ENCODE peak calls at places on chromosomes 11 and 22, in five cellular contexts. P is neural progenitor cell, Q is left lung, R is heart left ventricle, Z is kidney. A is an unnamed sample. For H3K4me1, the result is how much of the 10 kb centered on the place peaks cover.

GRCh38 chr11:27018902-27019544 is 21.6 kb upstream of the BBOX1 start:
- DNase-seq in Q (no peak), P (no peak), Z (no peak), R (no peak), A (no peak)

GRCh38 chr11:74636633-74637184 is 44.3 kb downstream of the POLD3 start:
- DNase-seq in P (no peak), R (no peak), Z (no peak), Q (no peak), A (no peak)

GRCh38 chr11:118081241-118081958 is 4.5 kb downstream of the TMPRSS4 start:
- DNase-seq in P (no peak), R (no peak), Q (peak), Z (no peak), A (no peak)

GRCh38 chr22:32745996-32746322 is 55.5 kb upstream of the TIMP3 start:
- DNase-seq in Q (no peak), P (no peak), R (no peak), Z (no peak), A (no peak)

GRCh38 chr22:28505416-28506156 is 174.1 kb downstream of the TTC28 start:
- DNase-seq in Q (no peak), P (peak), Z (peak), R (no peak), A (no peak)

GRCh38 chr11:116948375-116948774 is 111.0 kb upstream of the APOA1 start:
- DNase-seq in Q (no peak), Z (no peak), R (no peak), P (no peak), A (no peak)

GRCh38 chr11:128757235-128757711 is 63.4 kb downstream of the FLI1 start:
- DNase-seq in Q (peak), Z (no peak), R (peak), P (no peak), A (peak)

GRCh38 chr22:27581688-27582087 is 219.9 kb downstream of the MN1 start:
- DNase-seq in P (no peak), R (peak), Q (peak), Z (peak), A (peak)

GRCh38 chr11:13354335-13354734 is 76.7 kb downstream of the BMAL1 start:
- DNase-seq in Z (no peak), R (no peak), P (peak), Q (no peak), A (no peak)

GRCh38 chr11:70568504-70569172 is 170.3 kb downstream of the CTTN start:
- DNase-seq in P (peak), R (peak), Q (no peak), Z (peak), A (peak)

GRCh38 chr11:86916330-86916729 is 38.9 kb downstream of the FZD4 start:
- DNase-seq in P (no peak), Q (no peak), Z (no peak), R (peak), A (no peak)

GRCh38 chr11:113436672-113437252 is 38.4 kb downstream of the DRD2 start:
- DNase-seq in Z (no peak), Q (no peak), R (no peak), P (no peak), A (no peak)

GRCh38 chr22:43128928-43129424 is 14.2 kb downstream of the MCAT start:
- DNase-seq in Q (no peak), Z (no peak), P (no peak), R (no peak), A (no peak)

GRCh38 chr22:17368144-17368726 is 1.0 kb upstream of the CECR2 start:
- DNase-seq in R (no peak), Z (no peak), Q (no peak), P (no peak), A (no peak)

GRCh38 chr11:75536786-75537629 is 11.3 kb upstream of the GDPD5 start:
- DNase-seq in Q (no peak), P (no peak), R (no peak), Z (no peak), A (no peak)

GRCh38 chr11:132601863-132602262 is 930.4 kb downstream of the OPCML start:
- DNase-seq in Z (no peak), P (no peak), R (no peak), Q (no peak), A (no peak)

GRCh38 chr11:126153999-126154398 is 57.5 kb downstream of the RPUSD4 start:
- DNase-seq in P (peak), R (no peak), Q (no peak), Z (no peak), A (no peak)

GRCh38 chr11:69558519-69558941 is 77.1 kb downstream of the LINC01488 start:
- DNase-seq in Q (no peak), R (no peak), Z (no peak), P (no peak), A (no peak)

GRCh38 chr22:17734197-17734596 is 40.1 kb downstream of the BID start:
- DNase-seq in Q (no peak), Z (no peak), P (no peak), R (no peak), A (no peak)

GRCh38 chr22:23107487-23108323 is 34.1 kb downstream of the RSPH14 start:
- DNase-seq in Z (no peak), P (no peak), Q (no peak), R (no peak), A (no peak)

GRCh38 chr11:2523821-2524391 is 79.1 kb downstream of the KCNQ1 start:
- DNase-seq in R (peak), P (peak), Q (peak), Z (peak), A (peak)

GRCh38 chr11:85663080-85663729 is 1.7 kb downstream of the CREBZF start:
- DNase-seq in R (no peak), Q (no peak), Z (no peak), P (no peak), A (no peak)

GRCh38 chr11:119529936-119530335 is 107.0 kb upstream of the THY1 start:
- DNase-seq in P (no peak), Q (no peak), Z (peak), R (no peak), A (no peak)

GRCh38 chr22:25120761-25121212 is 78.9 kb upstream of the CRYBB3 start:
- DNase-seq in P (peak), Q (no peak), Z (peak), R (no peak), A (peak)

GRCh38 chr11:121841487-121842167 is 274.4 kb downstream of the BLID start:
- DNase-seq in R (no peak), Z (no peak), Q (no peak), P (peak), A (no peak)

GRCh38 chr11:16685914-16686313 is 52.5 kb upstream of the C11orf58 start:
- DNase-seq in R (no peak), Z (no peak), Q (no peak), P (no peak), A (no peak)

GRCh38 chr11:33936745-33937612 is 45.1 kb upstream of the LMO2 start:
- DNase-seq in Z (peak), P (no peak), R (peak), Q (peak), A (no peak)

GRCh38 chr22:42344391-42344861 is 74.0 kb upstream of the TCF20 start:
- DNase-seq in P (peak), Q (peak), R (peak), Z (no peak), A (no peak)

GRCh38 chr11:21205205-21205604 is 535.8 kb downstream of the NELL1 start:
- DNase-seq in R (no peak), P (no peak), Z (no peak), Q (no peak), A (no peak)

GRCh38 chr11:77055056-77055680 is 11.6 kb upstream of the CAPN5 start:
- DNase-seq in Q (no peak), Z (no peak), R (no peak), P (no peak), A (no peak)

GRCh38 chr11:126193038-126193478 is 18.4 kb downstream of the RPUSD4 start:
- DNase-seq in R (no peak), P (no peak), Z (no peak), Q (no peak), A (no peak)

GRCh38 chr11:17563961-17564686 is 17.1 kb downstream of the OTOG start:
- DNase-seq in Q (no peak), P (no peak), Z (peak), R (no peak), A (no peak)

GRCh38 chr11:116339306-116339705 is 433.5 kb downstream of the BUD13 start:
- DNase-seq in Q (no peak), Z (no peak), R (no peak), P (no peak), A (no peak)

GRCh38 chr22:20904980-20905355 is 12.2 kb upstream of the CRKL start:
- DNase-seq in Z (peak), R (no peak), P (no peak), Q (no peak), A (no peak)

GRCh38 chr22:31544481-31545480 is 48.4 kb downstream of the SFI1 start:
- DNase-seq in Z (no peak), R (no peak), Q (no peak), P (no peak), A (no peak)

GRCh38 chr11:86931965-86932332 is 23.2 kb downstream of the FZD4 start:
- DNase-seq in R (no peak), P (no peak), Z (no peak), Q (no peak), A (no peak)

GRCh38 chr11:93849201-93849600 is 1.2 kb downstream of the VSTM5 start:
- DNase-seq in Q (no peak), Z (no peak), R (no peak), P (no peak), A (no peak)
- H3K4me3 ChIP-seq in Q (no peak), Z (no peak), R (peak), P (no peak), A (no peak)

DNA sequence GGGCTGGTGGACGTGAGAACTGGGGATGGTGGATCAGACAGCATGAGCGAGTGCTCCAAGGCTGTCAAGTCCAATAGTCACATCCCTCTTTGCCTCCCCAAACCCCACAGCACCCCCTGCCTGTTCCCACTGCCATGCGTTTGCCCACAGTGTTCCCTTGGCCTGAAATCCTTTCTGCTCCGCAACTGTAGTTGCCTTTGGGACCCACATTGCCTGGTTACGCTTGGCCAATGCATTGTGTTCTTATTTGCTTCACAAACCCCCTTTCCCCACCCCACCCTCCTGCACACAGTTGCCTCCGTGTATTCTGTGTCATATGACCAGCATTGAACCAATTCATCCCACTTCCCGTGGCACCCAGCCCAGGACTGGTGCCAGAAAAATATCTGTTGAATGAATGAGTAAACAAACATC is 2.1 kb upstream of the KIAA0930 start:
- DNase-seq in Q (no peak), R (peak), Z (peak), P (no peak), A (peak)
- TF ChIP-seq CTCF in Q (no peak), R (no peak), Z (no peak), P (peak), A (peak)

GRCh38 chr11:67267188-67268035 is 1.1 kb downstream of the GRK2 start:
- DNase-seq in R (peak), Q (peak), P (no peak), Z (peak), A (peak)

GRCh38 chr11:67266424-67267187 is at the start of gene GRK2:
- DNase-seq in R (peak), Q (peak), P (peak), Z (peak), A (peak)

GRCh38 chr11:67264260-67264659 is 2.0 kb upstream of the GRK2 start:
- DNase-seq in Z (no peak), R (no peak), P (no peak), Q (no peak), A (no peak)

GRCh38 chr11:67264886-67265632 is 1.2 kb upstream of the GRK2 start:
- DNase-seq in Q (no peak), R (peak), P (no peak), Z (no peak), A (no peak)

GRCh38 chr11:67265633-67266423 is 445 bp upstream of the GRK2 start:
- DNase-seq in R (peak), P (peak), Z (peak), Q (peak), A (peak)
- H3K4me1 ChIP-seq in R (under half), P (under half), Z (under half), Q (under half), A (half or more)

DNA sequence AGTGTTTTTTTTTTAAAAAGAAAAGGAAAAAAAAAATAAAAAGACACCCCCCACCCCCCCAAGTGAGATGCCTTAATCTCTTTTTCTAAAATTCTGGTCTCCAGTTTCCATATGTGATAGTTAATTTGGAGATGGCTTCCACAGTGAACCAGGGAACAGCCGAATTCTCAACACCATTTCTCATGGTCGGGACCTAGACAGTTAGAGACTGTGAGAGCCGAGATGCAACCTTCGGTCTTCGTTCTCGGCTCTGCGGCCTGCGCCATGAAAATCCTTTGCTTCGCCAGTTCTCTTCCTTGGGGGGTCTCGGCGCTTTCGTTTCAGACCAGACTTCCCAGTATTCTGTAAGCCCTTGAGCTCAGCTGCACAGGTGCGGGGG is 731 bp downstream of the CACNG2 start:
- DNase-seq in R (no peak), P (no peak), Q (no peak), Z (no peak), A (no peak)
- H3K4me3 ChIP-seq in R (peak), P (peak), Q (no peak), Z (no peak), A (no peak)

GRCh38 chr11:66762088-66762487 is 33.1 kb upstream of the SPTBN2 start:
- DNase-seq in Z (no peak), Q (no peak), P (no peak), R (no peak), A (no peak)
- TF ChIP-seq CTCF in Z (no peak), Q (no peak), P (no peak), R (no peak), A (no peak)

DNA sequence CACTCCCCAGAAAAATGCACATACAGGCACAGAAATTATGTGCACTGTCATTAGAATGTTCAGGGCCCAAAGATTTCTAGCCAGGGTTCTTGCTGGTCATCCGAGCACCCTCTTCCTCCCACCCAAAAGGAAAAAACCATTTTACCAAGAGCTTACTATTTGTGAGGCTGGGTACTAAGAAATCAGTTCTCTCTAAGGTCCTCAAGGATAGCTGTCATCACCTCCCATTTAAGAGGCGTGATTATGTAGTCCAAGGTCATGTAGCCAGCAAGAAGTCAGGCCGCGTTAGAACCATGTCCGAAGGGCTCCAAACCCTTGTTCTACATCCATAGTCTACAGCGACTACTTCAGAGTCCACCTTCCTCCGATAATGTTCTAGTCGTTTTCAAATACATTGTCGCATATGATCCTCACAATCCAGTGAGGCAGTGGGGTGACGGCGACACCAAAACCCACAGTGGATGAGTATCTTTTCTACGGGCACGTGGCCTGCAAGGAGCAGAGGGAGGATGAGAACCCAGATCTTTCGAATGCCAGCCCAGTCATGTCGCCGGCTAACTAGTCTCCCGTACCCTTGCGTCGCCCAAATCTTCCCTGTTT is 634 bp downstream of the TIMM8B start:
- DNase-seq in R (no peak), Q (no peak), P (no peak), Z (no peak), A (no peak)
- H3K4me1 ChIP-seq in R (under half), Q (under half), P (under half), Z (under half), A (under half)